ENCODE peak calls at places on chromosomes 16 and 17, in six cellular contexts. V is neuronal stem cell; H is tibial artery; R is CD4-positive, CD25-positive, alpha-beta regulatory T cell; P is mesendoderm; J is uterus. I is an unnamed sample. For H3K4me1, the result is how much of the 10 kb centered on the place peaks cover.

GRCh38 chr17:72135546-72136325 is 14.9 kb downstream of the SOX9 start:
- DNase-seq in P (no peak), V (no peak), R (no peak), H (no peak), J (no peak), I (no peak)

GRCh38 chr17:83122834-83123233 is 43.4 kb downstream of the METRNL start:
- DNase-seq in R (no peak), V (no peak), P (no peak), H (no peak), J (no peak), I (peak)

GRCh38 chr17:76848670-76849069 is 19.5 kb upstream of the MGAT5B start:
- DNase-seq in V (no peak), P (no peak), R (no peak), J (no peak), H (no peak), I (no peak)

GRCh38 chr16:82504811-82505210 is 122.0 kb upstream of the CDH13 start:
- DNase-seq in H (no peak), J (no peak), P (no peak), R (no peak), V (no peak), I (no peak)

GRCh38 chr17:71304498-71305158 is 816.2 kb upstream of the SOX9 start:
- DNase-seq in R (no peak), V (no peak), P (peak), H (no peak), J (no peak), I (no peak)

GRCh38 chr16:84926462-84926861 is 84.9 kb downstream of the ZDHHC7 start:
- DNase-seq in J (no peak), R (no peak), V (no peak), H (no peak), P (no peak), I (no peak)

GRCh38 chr17:50275279-50275678 is 1.0 kb downstream of the TMEM92 start:
- DNase-seq in J (no peak), V (no peak), P (no peak), R (no peak), H (no peak), I (no peak)

GRCh38 chr16:2482181-2483107 is 7.5 kb downstream of the TBC1D24 start:
- DNase-seq in H (peak), R (no peak), V (no peak), J (peak), P (no peak), I (peak)

GRCh38 chr17:60524463-60525346 is 1.3 kb downstream of the APPBP2 start:
- DNase-seq in R (no peak), H (no peak), V (no peak), P (no peak), J (no peak), I (no peak)

GRCh38 chr16:19926449-19927390 is 42.1 kb upstream of the GPRC5B start:
- DNase-seq in R (no peak), H (no peak), P (peak), V (no peak), J (no peak), I (no peak)

GRCh38 chr17:45976755-45977505 is 22.1 kb upstream of the STH start:
- DNase-seq in J (no peak), H (no peak), P (peak), R (no peak), V (no peak), I (no peak)

GRCh38 chr17:39666601-39667261 is 1.5 kb upstream of the PNMT start:
- DNase-seq in J (no peak), V (no peak), H (peak), P (no peak), R (no peak), I (peak)

GRCh38 chr17:39666231-39666600 is 1.1 kb downstream of the TCAP start:
- DNase-seq in P (no peak), V (no peak), H (no peak), J (no peak), R (no peak), I (no peak)

GRCh38 chr17:39664581-39665561 is at the start of gene TCAP:
- DNase-seq in V (no peak), H (no peak), P (no peak), J (no peak), R (no peak), I (no peak)

GRCh38 chr17:39667262-39668140 is 752 bp upstream of the PNMT start:
- DNase-seq in V (no peak), P (no peak), J (no peak), R (no peak), H (no peak), I (no peak)

GRCh38 chr17:39665642-39666221 is 583 bp downstream of the TCAP start:
- DNase-seq in V (no peak), R (no peak), J (no peak), H (no peak), P (no peak), I (no peak)
- H3K27ac ChIP-seq in V (no peak), R (no peak), J (no peak), H (peak), P (no peak), I (peak)

GRCh38 chr17:44969144-44969780 is 1.2 kb upstream of the C1QL1 start:
- DNase-seq in J (no peak), V (no peak), H (no peak), P (peak), R (no peak), I (no peak)
- H3K4me1 ChIP-seq in J (under half), V (under half), H (under half), P (under half), R (under half), I (under half)

DNA sequence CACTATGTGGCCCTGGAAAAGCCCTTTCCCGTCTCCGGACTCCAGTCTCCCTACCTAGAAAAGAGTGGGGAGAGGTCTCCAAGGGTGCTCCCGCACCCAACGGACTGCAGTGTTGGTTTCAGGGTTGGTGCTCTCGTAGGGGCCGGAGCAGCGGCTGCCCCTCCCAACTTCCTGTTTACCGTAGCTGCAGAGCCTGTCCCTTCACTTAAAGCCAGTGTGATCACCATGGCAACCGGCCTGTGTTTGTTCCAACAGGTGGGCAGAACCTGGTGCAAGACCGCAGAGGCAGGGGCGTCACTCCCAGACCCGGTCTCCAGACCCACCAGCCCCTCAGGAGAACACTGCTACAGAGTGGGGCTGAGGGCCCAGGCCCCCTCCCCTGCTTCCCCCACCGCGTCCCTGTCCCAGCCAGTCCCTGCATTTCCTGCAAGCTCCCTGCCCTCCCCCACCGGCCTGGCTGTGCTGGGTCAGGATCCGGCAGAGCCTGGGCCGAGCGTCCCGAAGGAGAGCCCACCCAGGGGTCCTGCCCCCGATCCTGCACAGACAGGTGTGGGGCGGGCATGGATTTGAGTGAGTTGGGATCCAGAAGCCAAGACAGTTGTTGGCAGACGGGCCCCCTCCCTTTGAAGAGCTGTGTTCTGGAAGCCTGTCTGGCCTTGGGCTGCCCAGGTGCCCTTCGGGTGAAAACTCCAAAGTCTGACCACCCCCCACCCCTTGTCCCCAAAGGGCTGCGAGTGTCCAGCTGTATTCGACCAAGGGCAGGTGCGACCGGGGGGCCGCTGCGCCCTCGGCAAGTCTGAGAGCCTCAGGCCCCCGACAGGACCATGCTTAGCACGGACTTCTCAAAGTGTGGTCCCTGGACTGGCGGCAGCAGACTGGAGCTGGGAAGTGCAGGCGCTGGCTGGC is 1.5 kb upstream of the BAIAP3 start:
- DNase-seq in P (peak), V (no peak), J (peak), H (no peak), R (no peak), I (no peak)
- H3K27ac ChIP-seq in P (no peak), V (no peak), J (no peak), H (no peak), R (no peak), I (no peak)

GRCh38 chr16:23502466-23502865 is 7.8 kb downstream of the GGA2 start:
- DNase-seq in P (no peak), V (no peak), H (no peak), R (no peak), J (no peak), I (no peak)

GRCh38 chr16:23501291-23501690 is 9.0 kb downstream of the GGA2 start:
- DNase-seq in R (no peak), V (no peak), P (no peak), J (no peak), H (no peak), I (peak)

GRCh38 chr16:23500212-23500865 is 10.0 kb downstream of the GGA2 start:
- DNase-seq in H (no peak), V (no peak), J (no peak), R (no peak), P (no peak), I (no peak)

GRCh38 chr16:23499801-23500200 is 10.5 kb downstream of the GGA2 start:
- DNase-seq in P (peak), R (no peak), V (no peak), J (no peak), H (no peak), I (peak)

DNA sequence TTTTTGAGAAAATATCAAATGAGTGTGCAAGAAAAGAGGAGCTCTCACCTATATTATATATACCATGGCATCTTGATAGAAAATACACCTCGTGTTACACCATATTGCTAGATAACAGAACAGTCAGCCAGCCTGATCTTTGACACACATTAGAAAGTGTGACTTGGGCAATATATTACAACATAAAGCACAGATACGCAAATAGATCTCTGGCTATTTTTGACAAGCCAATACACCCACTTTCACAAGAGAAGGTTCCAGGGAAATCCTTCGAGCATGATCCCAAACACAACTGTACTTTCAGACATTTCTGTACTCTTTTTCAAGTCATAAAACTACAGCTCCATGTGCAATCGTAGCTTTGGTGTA is 9.4 kb downstream of the GGA2 start:
- DNase-seq in R (no peak), V (no peak), J (no peak), H (no peak), P (no peak), I (no peak)
- H3K4me1 ChIP-seq in R (under half), V (under half), J (under half), H (under half), P (under half), I (under half)

I was measured in aorta.